ENCODE peak calls at places on chromosomes 13 and 19, in six cellular contexts. N, O, V, I, J and T are unnamed samples.

GRCh38 chr19:19539738-19540703 is 2.0 kb downstream of the CILP2 start:
- DNase-seq in N (no peak), J (no peak), O (peak), V (no peak), I (peak), T (peak)

GRCh38 chr19:38355728-38356725 is 18.3 kb upstream of the PSMD8 start:
- DNase-seq in I (no peak), O (no peak), J (no peak), N (no peak), V (no peak), T (no peak)

GRCh38 chr19:16587031-16588023 is 15.1 kb upstream of the SLC35E1 start:
- DNase-seq in J (no peak), O (no peak), N (no peak), V (no peak), I (peak), T (peak)

GRCh38 chr19:10503002-10503789 is at the start of gene KEAP1:
- DNase-seq in V (no peak), O (peak), I (peak), J (no peak), N (no peak), T (no peak)

GRCh38 chr13:48304132-48304876 is 753 bp downstream of the RB1 start:
- DNase-seq in O (no peak), V (no peak), N (no peak), I (peak), J (peak), T (no peak)

GRCh38 chr19:8320564-8321066 is 560 bp downstream of the NDUFA7 start:
- DNase-seq in O (no peak), J (no peak), N (no peak), V (no peak), I (peak), T (no peak)

GRCh38 chr13:30107536-30108136 is 199.7 kb downstream of the KATNAL1 start:
- DNase-seq in O (no peak), V (no peak), N (no peak), I (no peak), J (no peak), T (no peak)

GRCh38 chr13:63327584-63327983 is 1911.9 kb upstream of the PCDH20 start:
- DNase-seq in J (no peak), O (no peak), N (no peak), V (no peak), I (no peak), T (no peak)

GRCh38 chr19:46297700-46298476 is 1.0 kb downstream of the HIF3A start:
- DNase-seq in O (no peak), J (no peak), N (no peak), V (no peak), I (no peak), T (no peak)

GRCh38 chr19:41746593-41747227 is 8.6 kb upstream of the CEACAM6 start:
- DNase-seq in V (peak), I (peak), N (peak), J (no peak), O (peak), T (no peak)

GRCh38 chr13:60431108-60431700 is 34.2 kb downstream of the TDRD3 start:
- DNase-seq in I (no peak), O (no peak), N (peak), V (peak), J (peak), T (no peak)

GRCh38 chr19:53961523-53962345 is 1.0 kb upstream of the CACNG8 start:
- DNase-seq in V (no peak), I (no peak), N (no peak), J (no peak), O (no peak), T (no peak)

GRCh38 chr19:1866693-1867358 is 3.4 kb upstream of the KLF16 start:
- DNase-seq in I (no peak), N (no peak), J (no peak), V (no peak), O (no peak), T (no peak)

GRCh38 chr13:51919531-51919930 is 57.8 kb downstream of the CCDC70 start:
- DNase-seq in V (peak), I (no peak), O (no peak), N (no peak), J (no peak), T (no peak)

GRCh38 chr19:46295401-46296308 is 1.2 kb upstream of the HIF3A start:
- DNase-seq in J (no peak), N (no peak), V (no peak), I (no peak), O (no peak), T (no peak)

GRCh38 chr19:33226550-33227241 is 1.0 kb upstream of the SLC7A10 start:
- DNase-seq in O (no peak), J (no peak), V (no peak), I (no peak), N (no peak), T (no peak)

GRCh38 chr19:13036366-13036976 is 41.2 kb downstream of the NFIX start:
- DNase-seq in N (no peak), J (no peak), O (no peak), I (no peak), V (peak), T (no peak)

GRCh38 chr19:7386769-7387168 is 38.0 kb downstream of the ARHGEF18 start:
- DNase-seq in V (no peak), O (no peak), N (no peak), J (no peak), I (no peak), T (no peak)

GRCh38 chr13:44298314-44298713 is 75.3 kb upstream of the SERP2 start:
- DNase-seq in J (no peak), N (peak), O (no peak), I (no peak), V (no peak), T (no peak)

GRCh38 chr13:23161176-23161825 is 19.5 kb upstream of the SGCG start:
- DNase-seq in V (no peak), I (no peak), N (no peak), O (no peak), J (no peak), T (no peak)

GRCh38 chr13:79018166-79018565 is 359.2 kb upstream of the OBI1 start:
- DNase-seq in V (no peak), J (no peak), I (no peak), O (no peak), N (no peak), T (no peak)

GRCh38 chr13:29763426-29764180 is 86.8 kb downstream of the UBL3 start:
- DNase-seq in O (no peak), I (peak), V (no peak), N (no peak), J (no peak), T (no peak)

GRCh38 chr19:42115705-42116104 is 16.5 kb downstream of the POU2F2 start:
- DNase-seq in I (no peak), O (no peak), J (no peak), V (no peak), N (no peak), T (no peak)

GRCh38 chr13:44188257-44188656 is 185.4 kb upstream of the SERP2 start:
- DNase-seq in N (no peak), V (no peak), I (no peak), J (peak), O (no peak), T (no peak)

GRCh38 chr13:37395544-37395943 is 203.0 kb downstream of the POSTN start:
- DNase-seq in I (no peak), J (no peak), V (no peak), O (no peak), N (no peak), T (no peak)

GRCh38 chr19:246551-246950 is 44.7 kb downstream of the PLPP2 start:
- DNase-seq in I (no peak), O (no peak), N (no peak), J (no peak), V (no peak), T (no peak)

GRCh38 chr19:10855879-10856522 is 7.8 kb downstream of the C19orf38 start:
- DNase-seq in N (peak), V (no peak), J (no peak), I (peak), O (no peak), T (no peak)

GRCh38 chr19:45492627-45493470 is 4.0 kb downstream of the RTN2 start:
- DNase-seq in V (no peak), I (peak), J (no peak), N (no peak), O (no peak), T (no peak)